ENCODE peak calls at places on chromosomes 6 and 20, in four cellular contexts. J, Q, D and H are unnamed samples.

GRCh38 chr6:148177589-148178233 is 164.9 kb upstream of the SASH1 start:
- DNase-seq in J (peak), D (peak), Q (peak), H (no peak)

GRCh38 chr6:2656460-2657064 is 94.2 kb downstream of the MYLK4 start:
- DNase-seq in Q (no peak), J (no peak), D (no peak), H (no peak)

GRCh38 chr6:163189609-163190008 is 224.9 kb upstream of the QKI start:
- DNase-seq in D (no peak), Q (no peak), J (no peak), H (no peak)

GRCh38 chr6:168678588-168678987 is 237.6 kb downstream of the SMOC2 start:
- DNase-seq in D (no peak), J (no peak), Q (no peak), H (no peak)

GRCh38 chr6:40442591-40442990 is 144.6 kb downstream of the LRFN2 start:
- DNase-seq in J (no peak), D (no peak), Q (no peak), H (no peak)

GRCh38 chr6:106377061-106377540 is 16.6 kb downstream of the CRYBG1 start:
- DNase-seq in Q (peak), D (no peak), J (no peak), H (no peak)

GRCh38 chr6:32244946-32245398 is 21.1 kb upstream of the NOTCH4 start:
- DNase-seq in D (peak), J (peak), Q (peak), H (peak)

GRCh38 chr6:34196116-34196832 is 40.4 kb upstream of the HMGA1 start:
- DNase-seq in Q (peak), J (peak), D (peak), H (peak)

GRCh38 chr6:42166444-42167141 is 6.6 kb upstream of the GUCA1A start:
- DNase-seq in J (peak), D (peak), Q (peak), H (peak)

GRCh38 chr6:123000244-123000770 is 4.3 kb downstream of the CLVS2 start:
- DNase-seq in J (no peak), D (no peak), Q (no peak), H (no peak)

GRCh38 chr6:32087574-32088486 is 21.3 kb downstream of the TNXB start:
- DNase-seq in Q (peak), D (no peak), J (peak), H (peak)

GRCh38 chr6:43932259-43932900 is 162.4 kb downstream of the VEGFA start:
- DNase-seq in J (no peak), Q (no peak), D (no peak), H (no peak)

GRCh38 chr6:2976571-2977085 is 5.3 kb upstream of the SERPINB6 start:
- DNase-seq in Q (peak), D (peak), J (no peak), H (no peak)

GRCh38 chr6:45631396-45631795 is 253.7 kb upstream of the SUPT3H start:
- DNase-seq in Q (no peak), J (no peak), D (no peak), H (no peak)

GRCh38 chr20:8790442-8791074 is 278.3 kb upstream of the PLCB4 start:
- DNase-seq in D (peak), J (peak), Q (peak), H (no peak)

GRCh38 chr6:44171899-44172546 is 13.4 kb downstream of the CAPN11 start:
- DNase-seq in Q (no peak), J (no peak), D (no peak), H (no peak)

GRCh38 chr6:136236491-136237293 is 13.4 kb downstream of the MTFR2 start:
- DNase-seq in D (no peak), Q (no peak), J (peak), H (no peak)